ENCODE peak calls at places on chromosomes 3 and 15, in nine cellular contexts. One of them, this sample, is unnamed. For H3K27me3, the result is how much of the 10 kb centered on the place peaks cover.

GRCh38 chr3:148882288-148882687 is 17.2 kb downstream of the CPA3 start:
- DNase-seq in mesendoderm: no peak
- DNase-seq in fibroblast of lung: peak
- DNase-seq in cardiac muscle cell: no peak
- DNase-seq in breast epithelium: no peak
- DNase-seq in heart left ventricle: no peak
- DNase-seq in SJSA1: no peak
- DNase-seq in MG63: peak
- DNase-seq in brain microvascular endothelial cell: peak
- DNase-seq in this sample: no peak

GRCh38 chr15:62756326-62756994 is 286.1 kb upstream of the TPM1 start:
- DNase-seq in mesendoderm: no peak
- DNase-seq in fibroblast of lung: no peak
- DNase-seq in cardiac muscle cell: no peak
- DNase-seq in breast epithelium: no peak
- DNase-seq in heart left ventricle: no peak
- DNase-seq in SJSA1: no peak
- DNase-seq in MG63: no peak
- DNase-seq in brain microvascular endothelial cell: no peak
- DNase-seq in this sample: no peak

GRCh38 chr15:50627351-50628055 is 59.1 kb downstream of the TRPM7 start:
- DNase-seq in mesendoderm: no peak
- DNase-seq in fibroblast of lung: no peak
- DNase-seq in cardiac muscle cell: no peak
- DNase-seq in breast epithelium: no peak
- DNase-seq in heart left ventricle: no peak
- DNase-seq in SJSA1: no peak
- DNase-seq in MG63: no peak
- DNase-seq in brain microvascular endothelial cell: no peak
- DNase-seq in this sample: peak

GRCh38 chr3:69161587-69162196 is 39.3 kb upstream of the LMOD3 start:
- DNase-seq in mesendoderm: peak
- DNase-seq in fibroblast of lung: peak
- DNase-seq in cardiac muscle cell: peak
- DNase-seq in breast epithelium: no peak
- DNase-seq in heart left ventricle: no peak
- DNase-seq in SJSA1: no peak
- DNase-seq in MG63: no peak
- DNase-seq in brain microvascular endothelial cell: peak
- DNase-seq in this sample: no peak

GRCh38 chr3:28124882-28125281 is 116.5 kb upstream of the CMC1 start:
- DNase-seq in mesendoderm: no peak
- DNase-seq in fibroblast of lung: no peak
- DNase-seq in cardiac muscle cell: no peak
- DNase-seq in breast epithelium: no peak
- DNase-seq in heart left ventricle: no peak
- DNase-seq in SJSA1: no peak
- DNase-seq in MG63: no peak
- DNase-seq in brain microvascular endothelial cell: no peak
- DNase-seq in this sample: no peak

GRCh38 chr3:193869221-193870201 is 266.4 kb upstream of the HES1 start:
- DNase-seq in mesendoderm: peak
- DNase-seq in fibroblast of lung: peak
- DNase-seq in cardiac muscle cell: no peak
- DNase-seq in breast epithelium: peak
- DNase-seq in heart left ventricle: peak
- DNase-seq in SJSA1: peak
- DNase-seq in MG63: peak
- DNase-seq in brain microvascular endothelial cell: peak
- DNase-seq in this sample: peak

GRCh38 chr3:46830801-46831200 is 32.4 kb downstream of the MYL3 start:
- DNase-seq in mesendoderm: no peak
- DNase-seq in fibroblast of lung: no peak
- DNase-seq in cardiac muscle cell: no peak
- DNase-seq in breast epithelium: no peak
- DNase-seq in heart left ventricle: no peak
- DNase-seq in SJSA1: no peak
- DNase-seq in MG63: no peak
- DNase-seq in brain microvascular endothelial cell: no peak
- DNase-seq in this sample: no peak

GRCh38 chr3:37466660-37467359 is 292.4 kb upstream of the LRRFIP2 start:
- DNase-seq in mesendoderm: no peak
- DNase-seq in fibroblast of lung: no peak
- DNase-seq in cardiac muscle cell: no peak
- DNase-seq in breast epithelium: no peak
- DNase-seq in heart left ventricle: peak
- DNase-seq in SJSA1: no peak
- DNase-seq in MG63: no peak
- DNase-seq in brain microvascular endothelial cell: no peak
- DNase-seq in this sample: no peak

GRCh38 chr3:153142961-153143360 is 19.1 kb upstream of the RAP2B start:
- DNase-seq in mesendoderm: no peak
- DNase-seq in fibroblast of lung: peak
- DNase-seq in cardiac muscle cell: no peak
- DNase-seq in breast epithelium: no peak
- DNase-seq in heart left ventricle: no peak
- DNase-seq in SJSA1: no peak
- DNase-seq in MG63: no peak
- DNase-seq in brain microvascular endothelial cell: peak
- DNase-seq in this sample: no peak

GRCh38 chr3:123370819-123371218 is 78.1 kb downstream of the ADCY5 start:
- DNase-seq in mesendoderm: no peak
- DNase-seq in fibroblast of lung: no peak
- DNase-seq in cardiac muscle cell: no peak
- DNase-seq in breast epithelium: no peak
- DNase-seq in heart left ventricle: no peak
- DNase-seq in SJSA1: no peak
- DNase-seq in MG63: no peak
- DNase-seq in brain microvascular endothelial cell: no peak
- DNase-seq in this sample: no peak

GRCh38 chr3:187935623-187936156 is 190.4 kb upstream of the BCL6 start:
- DNase-seq in mesendoderm: no peak
- DNase-seq in fibroblast of lung: no peak
- DNase-seq in cardiac muscle cell: no peak
- DNase-seq in breast epithelium: no peak
- DNase-seq in heart left ventricle: no peak
- DNase-seq in SJSA1: no peak
- DNase-seq in MG63: no peak
- DNase-seq in brain microvascular endothelial cell: no peak
- DNase-seq in this sample: no peak

GRCh38 chr3:36840453-36840921 is 76.1 kb upstream of the DCLK3 start:
- DNase-seq in mesendoderm: no peak
- DNase-seq in fibroblast of lung: no peak
- DNase-seq in cardiac muscle cell: no peak
- DNase-seq in breast epithelium: no peak
- DNase-seq in heart left ventricle: no peak
- DNase-seq in SJSA1: no peak
- DNase-seq in MG63: no peak
- DNase-seq in brain microvascular endothelial cell: no peak
- DNase-seq in this sample: no peak

GRCh38 chr3:14810070-14810732 is 8.6 kb upstream of the FGD5 start:
- DNase-seq in mesendoderm: peak
- DNase-seq in fibroblast of lung: no peak
- DNase-seq in cardiac muscle cell: peak
- DNase-seq in breast epithelium: no peak
- DNase-seq in heart left ventricle: peak
- DNase-seq in SJSA1: no peak
- DNase-seq in MG63: no peak
- DNase-seq in brain microvascular endothelial cell: no peak
- DNase-seq in this sample: no peak

DNA sequence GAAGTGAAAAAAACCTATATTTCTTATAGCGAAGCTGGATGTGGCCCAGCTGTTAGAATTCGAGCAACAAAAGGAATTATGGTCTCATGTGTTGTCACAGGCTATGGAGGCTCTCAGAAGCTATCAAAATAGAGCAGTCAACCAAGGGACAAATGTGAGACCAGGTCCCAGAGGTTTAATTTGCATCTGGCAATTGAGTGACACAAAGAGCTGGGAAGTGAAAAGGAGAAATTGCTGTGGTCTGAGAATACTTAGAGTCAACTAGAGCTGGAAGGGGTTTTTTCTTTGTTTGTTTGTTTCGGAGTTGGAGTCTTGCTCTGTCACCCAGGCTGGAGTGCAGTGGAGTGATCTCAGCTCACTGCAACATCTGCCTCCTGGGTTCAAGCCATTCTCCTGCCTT is 61.3 kb upstream of the SMAD3 start:
- DNase-seq in mesendoderm: no peak
- DNase-seq in fibroblast of lung: no peak
- DNase-seq in cardiac muscle cell: no peak
- DNase-seq in breast epithelium: no peak
- DNase-seq in heart left ventricle: no peak
- DNase-seq in SJSA1: no peak
- DNase-seq in MG63: no peak
- DNase-seq in brain microvascular endothelial cell: no peak
- DNase-seq in this sample: no peak
- H3K4me3 ChIP-seq in mesendoderm: no peak
- H3K4me3 ChIP-seq in fibroblast of lung: no peak
- H3K4me3 ChIP-seq in cardiac muscle cell: no peak
- H3K4me3 ChIP-seq in breast epithelium: no peak
- H3K4me3 ChIP-seq in heart left ventricle: no peak
- H3K4me3 ChIP-seq in SJSA1: no peak
- H3K4me3 ChIP-seq in MG63: no peak
- H3K4me3 ChIP-seq in brain microvascular endothelial cell: no peak
- H3K4me3 ChIP-seq in this sample: no peak

DNA sequence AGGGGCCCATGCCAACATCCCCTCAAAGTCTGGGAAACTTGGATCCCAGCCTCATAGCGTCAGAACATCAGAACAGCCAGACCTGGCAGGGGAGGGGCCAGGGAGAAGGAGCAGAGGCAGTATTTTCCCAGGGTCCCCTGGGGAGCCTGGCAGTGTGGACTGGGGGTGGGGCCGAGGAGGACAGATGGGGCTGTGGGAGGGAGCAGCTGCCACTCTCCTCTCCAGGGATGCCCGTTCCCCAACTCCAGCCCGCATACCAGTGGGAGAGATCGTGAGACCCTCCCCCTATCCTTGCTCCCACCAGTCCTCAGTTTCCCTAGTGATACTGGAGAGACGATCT is 6.5 kb upstream of the DNAJB8 start:
- DNase-seq in mesendoderm: no peak
- DNase-seq in fibroblast of lung: no peak
- DNase-seq in cardiac muscle cell: no peak
- DNase-seq in breast epithelium: no peak
- DNase-seq in heart left ventricle: no peak
- DNase-seq in SJSA1: no peak
- DNase-seq in MG63: no peak
- DNase-seq in brain microvascular endothelial cell: no peak
- DNase-seq in this sample: no peak
- H3K27me3 ChIP-seq in mesendoderm: under half
- H3K27me3 ChIP-seq in fibroblast of lung: under half
- H3K27me3 ChIP-seq in cardiac muscle cell: under half
- H3K27me3 ChIP-seq in breast epithelium: under half
- H3K27me3 ChIP-seq in heart left ventricle: under half
- H3K27me3 ChIP-seq in SJSA1: under half
- H3K27me3 ChIP-seq in MG63: under half
- H3K27me3 ChIP-seq in brain microvascular endothelial cell: under half
- H3K27me3 ChIP-seq in this sample: under half

DNA sequence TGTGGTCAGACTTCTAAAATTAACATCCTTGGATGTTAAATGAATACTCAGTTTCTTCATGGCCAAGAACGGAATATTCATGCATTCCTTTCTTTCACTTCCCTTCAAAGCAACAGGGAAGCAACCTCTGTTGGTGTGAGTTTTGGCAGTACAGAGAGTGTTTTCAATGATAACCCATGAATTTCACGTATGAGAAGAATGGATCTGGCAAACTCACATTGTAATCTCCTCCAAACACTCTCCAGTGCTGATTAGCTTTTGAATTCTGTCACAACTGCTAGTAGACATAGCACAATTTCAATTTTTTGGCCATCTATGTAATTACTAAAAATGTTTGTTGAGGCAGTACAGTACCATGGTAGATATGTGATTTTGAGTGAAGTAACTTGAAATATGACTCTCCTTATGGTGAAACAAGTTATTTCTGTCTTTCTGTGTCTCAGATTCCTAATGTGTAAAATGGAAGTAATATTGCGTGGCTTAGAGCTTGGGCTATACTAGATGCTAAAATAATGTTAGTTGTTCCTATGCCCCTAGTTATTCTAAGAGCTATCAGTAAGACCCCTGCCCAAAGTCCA is 61.9 kb downstream of the PLD1 start:
- DNase-seq in mesendoderm: peak
- DNase-seq in fibroblast of lung: peak
- DNase-seq in cardiac muscle cell: no peak
- DNase-seq in breast epithelium: no peak
- DNase-seq in heart left ventricle: no peak
- DNase-seq in SJSA1: no peak
- DNase-seq in MG63: no peak
- DNase-seq in brain microvascular endothelial cell: peak
- DNase-seq in this sample: no peak
- H3K4me3 ChIP-seq in mesendoderm: no peak
- H3K4me3 ChIP-seq in fibroblast of lung: no peak
- H3K4me3 ChIP-seq in cardiac muscle cell: no peak
- H3K4me3 ChIP-seq in breast epithelium: no peak
- H3K4me3 ChIP-seq in heart left ventricle: no peak
- H3K4me3 ChIP-seq in SJSA1: no peak
- H3K4me3 ChIP-seq in MG63: no peak
- H3K4me3 ChIP-seq in brain microvascular endothelial cell: no peak
- H3K4me3 ChIP-seq in this sample: no peak

DNA sequence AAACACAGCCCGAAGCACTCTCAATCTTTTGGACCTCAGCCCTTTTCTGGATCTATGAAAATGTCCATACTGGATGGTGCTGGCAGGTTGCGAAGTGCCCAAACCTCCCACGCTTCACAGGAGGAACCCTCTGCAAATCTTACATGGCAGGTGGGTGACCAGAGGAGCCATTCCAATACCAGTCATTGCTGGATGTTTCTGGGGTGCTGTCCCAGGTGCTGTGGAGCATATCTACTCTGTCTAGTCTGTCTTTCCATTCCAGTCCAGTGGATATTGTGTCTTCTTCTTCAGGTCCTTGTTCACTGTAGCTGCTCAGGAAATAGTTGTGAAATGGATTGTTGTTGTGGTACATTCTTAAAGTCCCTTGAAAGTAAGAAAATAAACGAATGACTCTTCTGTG is 10.7 kb upstream of the ADIPOQ start:
- DNase-seq in mesendoderm: no peak
- DNase-seq in fibroblast of lung: no peak
- DNase-seq in cardiac muscle cell: no peak
- DNase-seq in breast epithelium: no peak
- DNase-seq in heart left ventricle: no peak
- DNase-seq in SJSA1: no peak
- DNase-seq in MG63: no peak
- DNase-seq in brain microvascular endothelial cell: no peak
- DNase-seq in this sample: no peak
- H3K27me3 ChIP-seq in mesendoderm: under half
- H3K27me3 ChIP-seq in fibroblast of lung: under half
- H3K27me3 ChIP-seq in cardiac muscle cell: half or more
- H3K27me3 ChIP-seq in breast epithelium: under half
- H3K27me3 ChIP-seq in heart left ventricle: under half
- H3K27me3 ChIP-seq in SJSA1: under half
- H3K27me3 ChIP-seq in MG63: half or more
- H3K27me3 ChIP-seq in brain microvascular endothelial cell: under half
- H3K27me3 ChIP-seq in this sample: under half

This sample was measured in BJ.